ENCODE peak calls at places on chromosomes 6 and 20, in nine cellular contexts. B, M, I, Q, D, C, R, E and O are unnamed samples.

GRCh38 chr6:145194389-145194788 is 540.9 kb downstream of the EPM2A start:
- DNase-seq in D (no peak), M (no peak), E (no peak), R (no peak), B (no peak), I (no peak), Q (no peak), C (no peak), O (no peak)

GRCh38 chr6:168417158-168417557 is 23.8 kb upstream of the SMOC2 start:
- DNase-seq in C (no peak), I (no peak), D (no peak), Q (no peak), R (peak), E (no peak), M (no peak), B (peak), O (no peak)

GRCh38 chr6:16146527-16146955 is 17.7 kb downstream of the MYLIP start:
- DNase-seq in C (no peak), R (no peak), E (no peak), Q (no peak), D (no peak), B (no peak), I (no peak), M (no peak), O (no peak)

GRCh38 chr20:25573288-25574251 is 11.8 kb downstream of the NINL start:
- DNase-seq in D (no peak), I (no peak), E (no peak), M (no peak), R (peak), Q (no peak), C (no peak), B (no peak), O (no peak)

GRCh38 chr20:62355527-62356142 is 11.5 kb downstream of the LAMA5 start:
- DNase-seq in I (no peak), D (no peak), Q (no peak), R (peak), M (no peak), C (no peak), B (peak), E (no peak), O (no peak)

GRCh38 chr6:33962673-33963072 is 158.9 kb upstream of the MLN start:
- DNase-seq in C (no peak), D (no peak), M (no peak), R (no peak), E (no peak), Q (peak), B (no peak), I (no peak), O (no peak)

GRCh38 chr6:44117397-44118128 is 9.7 kb downstream of the MRPL14 start:
- DNase-seq in R (no peak), Q (no peak), B (no peak), M (no peak), I (peak), C (no peak), D (no peak), E (no peak), O (peak)

GRCh38 chr6:92979281-92979680 is 440.1 kb downstream of the EPHA7 start:
- DNase-seq in Q (no peak), C (no peak), R (no peak), E (no peak), B (peak), D (no peak), M (no peak), I (no peak), O (no peak)

GRCh38 chr6:53770690-53771320 is 24.0 kb upstream of the LRRC1 start:
- DNase-seq in C (no peak), D (no peak), M (no peak), I (no peak), B (peak), E (no peak), Q (no peak), R (no peak), O (peak)

GRCh38 chr6:11206576-11206975 is 25.9 kb downstream of the NEDD9 start:
- DNase-seq in M (no peak), Q (no peak), I (no peak), E (no peak), B (no peak), R (no peak), D (no peak), C (no peak), O (no peak)

GRCh38 chr6:155224031-155224451 is 39.8 kb upstream of the CLDN20 start:
- DNase-seq in M (peak), C (peak), E (no peak), Q (no peak), I (no peak), D (no peak), R (no peak), B (peak), O (peak)

GRCh38 chr6:44404022-44404714 is 16.7 kb downstream of the CDC5L start:
- DNase-seq in E (no peak), Q (no peak), R (no peak), M (no peak), B (no peak), D (no peak), C (no peak), I (no peak), O (no peak)

GRCh38 chr20:40781979-40782378 is 92.9 kb upstream of the MAFB start:
- DNase-seq in M (no peak), I (no peak), B (no peak), E (no peak), D (no peak), R (no peak), C (no peak), Q (no peak), O (no peak)

GRCh38 chr20:19976595-19977372 is 40.4 kb upstream of the NAA20 start:
- DNase-seq in C (no peak), R (peak), D (no peak), I (peak), B (peak), Q (no peak), M (no peak), E (no peak), O (peak)

GRCh38 chr20:7980332-7981046 is 39.1 kb downstream of the TMX4 start:
- DNase-seq in R (no peak), M (peak), Q (peak), E (no peak), B (peak), I (no peak), D (no peak), C (peak), O (peak)

GRCh38 chr6:3188262-3188661 is 30.9 kb upstream of the TUBB2A start:
- DNase-seq in D (no peak), C (no peak), B (no peak), M (no peak), I (no peak), R (no peak), E (no peak), Q (no peak), O (no peak)

GRCh38 chr20:33273117-33273851 is 9.7 kb upstream of the BPIFB1 start:
- DNase-seq in C (no peak), Q (no peak), D (no peak), E (no peak), M (peak), I (no peak), B (peak), R (no peak), O (no peak)

GRCh38 chr6:134436281-134436815 is 118.4 kb upstream of the SGK1 start:
- DNase-seq in D (no peak), M (peak), B (peak), C (peak), Q (no peak), E (peak), R (peak), I (peak), O (peak)

GRCh38 chr20:10721112-10721896 is 47.5 kb upstream of the JAG1 start:
- DNase-seq in Q (no peak), R (no peak), I (no peak), C (no peak), M (no peak), D (no peak), E (no peak), B (no peak), O (no peak)

GRCh38 chr20:32481311-32482103 is 103.6 kb downstream of the NOL4L start:
- DNase-seq in R (no peak), I (no peak), B (peak), D (no peak), M (no peak), Q (peak), C (no peak), E (no peak), O (no peak)

GRCh38 chr6:154849475-154849874 is 116.3 kb downstream of the SCAF8 start:
- DNase-seq in B (no peak), I (no peak), D (no peak), E (no peak), C (no peak), Q (no peak), R (no peak), M (no peak), O (no peak)

GRCh38 chr20:15154070-15154469 is 816.7 kb upstream of the FLRT3 start:
- DNase-seq in Q (no peak), M (no peak), R (no peak), E (no peak), D (no peak), I (no peak), B (no peak), C (no peak), O (peak)

GRCh38 chr6:113315879-113316278 is 541.3 kb upstream of the MARCKS start:
- DNase-seq in M (no peak), E (no peak), B (peak), D (no peak), Q (no peak), I (no peak), R (no peak), C (no peak), O (no peak)

GRCh38 chr6:160837146-160837545 is 135.1 kb downstream of the PLG start:
- DNase-seq in C (no peak), E (no peak), D (no peak), B (no peak), Q (peak), M (no peak), I (no peak), R (no peak), O (no peak)

GRCh38 chr6:75808507-75808906 is 59.5 kb downstream of the MYO6 start:
- DNase-seq in R (no peak), D (no peak), Q (no peak), I (no peak), C (no peak), M (no peak), E (no peak), B (no peak), O (no peak)

GRCh38 chr6:107971181-107971580 is 13.2 kb upstream of the SEC63 start:
- DNase-seq in M (no peak), D (no peak), R (no peak), C (no peak), E (no peak), B (no peak), Q (no peak), I (no peak), O (no peak)

GRCh38 chr6:26536571-26537159 is 1.5 kb upstream of the HMGN4 start:
- DNase-seq in I (no peak), M (peak), C (no peak), E (no peak), R (peak), Q (peak), B (peak), D (no peak), O (no peak)

GRCh38 chr20:17694767-17695166 is 5.0 kb upstream of the BANF2 start:
- DNase-seq in D (no peak), R (no peak), Q (no peak), M (no peak), I (no peak), E (no peak), B (no peak), C (no peak), O (no peak)

GRCh38 chr6:34792605-34793500 is 970 bp downstream of the BLTP3A start:
- DNase-seq in C (no peak), Q (peak), R (peak), M (peak), E (no peak), B (peak), I (no peak), D (no peak), O (peak)

GRCh38 chr6:40482532-40482931 is 104.6 kb downstream of the LRFN2 start:
- DNase-seq in E (no peak), I (no peak), R (no peak), Q (peak), D (no peak), M (no peak), C (no peak), B (no peak), O (no peak)

GRCh38 chr6:62670490-62671223 is 384.6 kb upstream of the KHDRBS2 start:
- DNase-seq in B (no peak), E (no peak), D (no peak), M (no peak), Q (no peak), C (no peak), R (no peak), I (no peak), O (no peak)

GRCh38 chr6:6712258-6712978 is 123.9 kb downstream of the LY86 start:
- DNase-seq in M (no peak), R (no peak), B (peak), C (peak), D (no peak), Q (no peak), I (peak), E (no peak), O (peak)

GRCh38 chr6:142087950-142088857 is 44.5 kb upstream of the GJE1 start:
- DNase-seq in E (no peak), B (no peak), Q (peak), I (no peak), C (no peak), D (no peak), M (no peak), R (no peak), O (no peak)

GRCh38 chr6:143139239-143139784 is 78.6 kb downstream of the AIG1 start:
- DNase-seq in D (no peak), E (no peak), R (no peak), I (no peak), B (no peak), Q (no peak), M (no peak), C (no peak), O (no peak)

DNA sequence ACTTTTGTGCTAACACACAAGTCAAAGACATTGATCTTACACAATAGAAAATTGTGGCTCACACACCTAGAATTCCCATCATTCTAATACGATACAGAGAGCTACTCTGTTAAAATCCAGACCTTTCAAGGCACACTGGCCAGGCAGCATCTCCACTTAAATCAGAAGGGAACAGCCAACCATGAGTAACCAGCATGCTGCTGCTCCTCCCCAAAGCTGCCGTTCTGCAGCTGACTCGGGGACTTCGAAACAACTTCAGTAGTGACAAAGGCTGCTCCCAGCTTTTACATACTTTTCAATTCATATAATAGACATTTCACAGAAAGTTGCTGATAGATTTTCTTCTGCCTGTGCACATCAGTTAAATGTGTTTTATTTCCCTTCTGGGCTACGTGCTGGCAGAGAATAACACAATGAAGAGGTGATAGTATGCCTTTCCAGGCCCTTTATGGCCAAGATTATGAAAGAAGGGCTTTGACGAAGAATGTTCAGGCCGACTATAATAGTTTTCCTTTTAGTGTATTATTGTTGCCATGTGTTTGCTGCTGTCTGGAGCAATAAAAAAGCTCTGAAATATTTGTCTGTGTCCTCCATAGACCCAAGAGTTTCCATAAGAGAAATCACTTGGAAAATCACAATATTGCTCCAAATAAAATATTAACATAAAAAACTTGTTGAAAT is 158.9 kb downstream of the GMDS start:
- DNase-seq in Q (no peak), E (no peak), D (no peak), C (no peak), B (no peak), R (no peak), I (no peak), M (no peak), O (no peak)
- TF ChIP-seq CTCF in Q (no peak), E (no peak), D (no peak), C (no peak), B (no peak), R (no peak), I (no peak), M (no peak), O (no peak)

DNA sequence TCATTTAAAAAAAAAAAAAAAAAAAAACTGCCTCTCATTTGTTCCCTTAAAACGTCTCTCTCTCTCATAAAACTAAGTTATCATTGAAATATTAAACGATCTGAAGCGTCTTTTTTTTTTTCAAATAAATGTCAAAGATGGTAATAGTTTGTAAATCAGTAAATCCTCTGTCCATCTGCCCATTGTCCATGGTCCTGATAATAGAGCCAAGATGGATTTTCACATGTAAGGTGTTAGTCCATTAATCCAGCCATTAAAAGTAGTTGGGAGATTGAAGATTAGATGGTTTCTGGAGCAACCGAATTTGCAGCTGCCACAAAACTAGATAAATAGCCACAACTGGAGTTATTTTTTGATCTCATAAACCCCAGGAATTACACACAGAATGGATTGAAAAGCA is 145.8 kb upstream of the SNX9 start:
- DNase-seq in Q (no peak), R (no peak), E (no peak), D (no peak), B (no peak), C (no peak), M (no peak), I (no peak), O (no peak)
- TF ChIP-seq CTCF in Q (no peak), R (no peak), E (no peak), D (no peak), B (no peak), C (no peak), M (no peak), I (no peak), O (no peak)

GRCh38 chr20:4817230-4817671 is 95.5 kb downstream of the PRND start:
- DNase-seq in B (no peak), R (no peak), E (no peak), Q (no peak), C (no peak), I (no peak), M (no peak), D (no peak), O (peak)
- TF ChIP-seq CTCF in B (no peak), R (no peak), E (no peak), Q (no peak), C (peak), I (no peak), M (no peak), D (no peak), O (no peak)

GRCh38 chr20:58638467-58639181 is 12.5 kb upstream of the STX16 start:
- DNase-seq in Q (no peak), E (no peak), B (no peak), M (no peak), C (no peak), D (no peak), I (no peak), R (no peak), O (no peak)

GRCh38 chr20:58637466-58638198 is 13.5 kb upstream of the STX16 start:
- DNase-seq in R (no peak), Q (no peak), M (no peak), C (no peak), D (no peak), B (no peak), E (no peak), I (no peak), O (no peak)

GRCh38 chr20:58640446-58640845 is 10.6 kb upstream of the STX16 start:
- DNase-seq in R (no peak), C (no peak), B (peak), Q (no peak), M (no peak), E (no peak), D (no peak), I (no peak), O (no peak)

GRCh38 chr20:58636983-58637421 is 14.1 kb upstream of the STX16 start:
- DNase-seq in B (no peak), R (no peak), E (no peak), Q (no peak), I (no peak), C (no peak), D (no peak), M (no peak), O (no peak)

GRCh38 chr20:58639182-58640146 is 11.6 kb upstream of the STX16 start:
- DNase-seq in R (no peak), B (no peak), D (no peak), Q (no peak), I (no peak), E (no peak), C (no peak), M (no peak), O (no peak)
- TF ChIP-seq CTCF in R (no peak), B (no peak), D (no peak), Q (no peak), I (no peak), E (no peak), C (no peak), M (no peak), O (no peak)